ENCODE peak calls at places on chromosomes 6 and 20, in ten cellular contexts. Q, Y, N, J, U, R, W, A, Z and F are unnamed samples.

GRCh38 chr6:9623228-9623832 is 791.5 kb downstream of the TFAP2A start:
- DNase-seq in Y (no peak), Z (no peak), U (no peak), N (no peak), A (no peak), J (no peak), R (no peak), W (no peak), Q (no peak), F (no peak)

GRCh38 chr6:2035046-2035445 is 210.4 kb downstream of the GMDS start:
- DNase-seq in Z (no peak), W (no peak), R (no peak), A (no peak), Q (no peak), Y (no peak), U (no peak), J (no peak), N (no peak), F (no peak)

GRCh38 chr20:32224463-32224862 is 16.8 kb downstream of the POFUT1 start:
- DNase-seq in Q (no peak), U (no peak), W (no peak), Y (no peak), N (no peak), A (no peak), R (no peak), J (no peak), Z (no peak), F (no peak)

GRCh38 chr20:37987602-37988290 is 45.5 kb downstream of the TTI1 start:
- DNase-seq in J (no peak), Q (no peak), R (no peak), Z (no peak), A (no peak), U (no peak), W (no peak), N (no peak), Y (no peak), F (no peak)

GRCh38 chr20:49831022-49831769 is 18.6 kb downstream of the SLC9A8 start:
- DNase-seq in A (no peak), W (no peak), U (no peak), R (no peak), Y (no peak), Q (no peak), J (no peak), Z (no peak), N (no peak), F (no peak)

GRCh38 chr6:148898360-148899005 is 151.7 kb downstream of the UST start:
- DNase-seq in Z (no peak), Y (no peak), W (no peak), R (no peak), U (no peak), N (no peak), Q (no peak), J (no peak), A (peak), F (no peak)

GRCh38 chr6:2695464-2696095 is 55.1 kb downstream of the MYLK4 start:
- DNase-seq in A (peak), W (peak), R (no peak), J (no peak), Z (no peak), U (peak), N (peak), Q (peak), Y (no peak), F (no peak)

GRCh38 chr6:145839653-145840052 is 25.1 kb upstream of the FBXO30 start:
- DNase-seq in W (no peak), Z (no peak), R (no peak), Q (no peak), N (no peak), J (no peak), A (no peak), Y (no peak), U (no peak), F (no peak)

GRCh38 chr6:21305827-21306469 is 287.6 kb upstream of the SOX4 start:
- DNase-seq in R (no peak), J (no peak), Y (no peak), W (peak), Q (peak), N (peak), Z (no peak), U (no peak), A (peak), F (no peak)

GRCh38 chr6:105135056-105135455 is 44.8 kb downstream of the POPDC3 start:
- DNase-seq in Z (no peak), U (peak), N (peak), Y (no peak), A (peak), W (peak), J (no peak), Q (peak), R (no peak), F (peak)

GRCh38 chr20:42276718-42277117 is 658.5 kb upstream of the CHD6 start:
- DNase-seq in Q (no peak), N (no peak), A (no peak), Z (no peak), Y (no peak), R (no peak), W (no peak), U (no peak), J (no peak), F (no peak)

GRCh38 chr20:29689411-29690225 is 1567.8 kb upstream of the DEFB115 start:
- DNase-seq in R (no peak), Z (no peak), J (no peak), A (no peak), W (peak), Q (no peak), U (peak), Y (no peak), N (no peak), F (no peak)